ENCODE peak calls at places on chromosomes 7 and 10, in five cellular contexts. One of them, this sample, is unnamed.

GRCh38 chr7:17123020-17123419 is 175.4 kb upstream of the AHR start:
- DNase-seq in NB4: peak
- DNase-seq in astrocyte of the cerebellum: peak
- DNase-seq in colonic mucosa: no peak
- DNase-seq in K562: no peak
- DNase-seq in this sample: no peak

GRCh38 chr7:87013841-87014191 is 45.6 kb downstream of the ELAPOR2 start:
- DNase-seq in NB4: no peak
- DNase-seq in colonic mucosa: no peak
- DNase-seq in K562: no peak
- DNase-seq in astrocyte of the cerebellum: no peak
- DNase-seq in this sample: no peak

GRCh38 chr7:102841290-102841689 is 71.5 kb upstream of the LRRC17 start:
- DNase-seq in NB4: no peak
- DNase-seq in astrocyte of the cerebellum: peak
- DNase-seq in colonic mucosa: no peak
- DNase-seq in K562: no peak
- DNase-seq in this sample: no peak

GRCh38 chr7:98784216-98784785 is 85.5 kb downstream of the TMEM130 start:
- DNase-seq in NB4: peak
- DNase-seq in K562: no peak
- DNase-seq in astrocyte of the cerebellum: no peak
- DNase-seq in colonic mucosa: no peak
- DNase-seq in this sample: no peak

GRCh38 chr10:329361-330099 is 194.3 kb downstream of the ZMYND11 start:
- DNase-seq in astrocyte of the cerebellum: peak
- DNase-seq in NB4: peak
- DNase-seq in colonic mucosa: peak
- DNase-seq in K562: no peak
- DNase-seq in this sample: no peak

GRCh38 chr7:157612664-157613561 is 276.1 kb downstream of the DNAJB6 start:
- DNase-seq in K562: no peak
- DNase-seq in astrocyte of the cerebellum: no peak
- DNase-seq in NB4: peak
- DNase-seq in colonic mucosa: peak
- DNase-seq in this sample: no peak

GRCh38 chr10:116044722-116045374 is 228.2 kb downstream of the GFRA1 start:
- DNase-seq in astrocyte of the cerebellum: peak
- DNase-seq in colonic mucosa: no peak
- DNase-seq in NB4: no peak
- DNase-seq in K562: no peak
- DNase-seq in this sample: no peak

GRCh38 chr7:74430961-74431466 is 22.7 kb upstream of the GTF2IRD1 start:
- DNase-seq in colonic mucosa: no peak
- DNase-seq in astrocyte of the cerebellum: no peak
- DNase-seq in NB4: no peak
- DNase-seq in K562: no peak
- DNase-seq in this sample: no peak

GRCh38 chr7:74217455-74218342 is 7.9 kb downstream of the LAT2 start:
- DNase-seq in colonic mucosa: no peak
- DNase-seq in astrocyte of the cerebellum: no peak
- DNase-seq in NB4: peak
- DNase-seq in K562: no peak
- DNase-seq in this sample: no peak

GRCh38 chr7:66542528-66543373 is 85.9 kb upstream of the KCTD7 start:
- DNase-seq in NB4: no peak
- DNase-seq in colonic mucosa: no peak
- DNase-seq in K562: no peak
- DNase-seq in astrocyte of the cerebellum: no peak
- DNase-seq in this sample: no peak

GRCh38 chr7:98372993-98373392 is 27.9 kb downstream of the BAIAP2L1 start:
- DNase-seq in K562: no peak
- DNase-seq in colonic mucosa: no peak
- DNase-seq in astrocyte of the cerebellum: peak
- DNase-seq in NB4: no peak
- DNase-seq in this sample: no peak

GRCh38 chr7:99029481-99030144 is 114.3 kb downstream of the SMURF1 start:
- DNase-seq in K562: no peak
- DNase-seq in NB4: no peak
- DNase-seq in colonic mucosa: no peak
- DNase-seq in astrocyte of the cerebellum: no peak
- DNase-seq in this sample: no peak

GRCh38 chr7:149823631-149824199 is 14.5 kb upstream of the ZNF862 start:
- DNase-seq in colonic mucosa: no peak
- DNase-seq in K562: no peak
- DNase-seq in NB4: no peak
- DNase-seq in astrocyte of the cerebellum: no peak
- DNase-seq in this sample: no peak

GRCh38 chr10:61822096-61822495 is 79.4 kb upstream of the ARID5B start:
- DNase-seq in colonic mucosa: no peak
- DNase-seq in NB4: no peak
- DNase-seq in astrocyte of the cerebellum: no peak
- DNase-seq in K562: no peak
- DNase-seq in this sample: no peak

GRCh38 chr10:61821153-61821552 is 80.3 kb upstream of the ARID5B start:
- DNase-seq in NB4: no peak
- DNase-seq in colonic mucosa: no peak
- DNase-seq in K562: no peak
- DNase-seq in astrocyte of the cerebellum: no peak
- DNase-seq in this sample: no peak

GRCh38 chr10:61822781-61823230 is 78.7 kb upstream of the ARID5B start:
- DNase-seq in astrocyte of the cerebellum: no peak
- DNase-seq in NB4: no peak
- DNase-seq in K562: peak
- DNase-seq in colonic mucosa: no peak
- DNase-seq in this sample: no peak

GRCh38 chr10:61815505-61815904 is 86.0 kb upstream of the ARID5B start:
- DNase-seq in K562: no peak
- DNase-seq in NB4: peak
- DNase-seq in astrocyte of the cerebellum: no peak
- DNase-seq in colonic mucosa: no peak
- DNase-seq in this sample: no peak

DNA sequence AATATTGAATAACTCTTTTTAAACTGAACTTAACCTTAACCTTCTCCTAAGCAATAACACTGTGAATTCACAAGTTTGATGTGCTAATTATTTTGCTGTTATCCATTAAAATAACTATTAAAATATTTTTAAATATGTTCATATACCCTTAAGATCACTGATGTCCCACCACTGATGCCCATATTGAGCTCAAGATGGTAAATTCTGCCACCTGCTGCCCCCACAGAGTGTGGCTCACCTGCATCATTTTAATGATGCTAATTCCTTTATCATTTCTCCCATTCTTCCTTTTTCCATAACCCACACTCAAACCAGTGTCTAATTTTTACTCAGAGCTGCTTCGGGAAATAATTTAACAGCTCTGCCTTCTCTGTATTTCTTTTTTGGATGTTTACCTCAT is 82.3 kb upstream of the ARID5B start:
- DNase-seq in astrocyte of the cerebellum: no peak
- DNase-seq in K562: no peak
- DNase-seq in colonic mucosa: no peak
- DNase-seq in NB4: no peak
- DNase-seq in this sample: no peak
- TF ChIP-seq CTCF in astrocyte of the cerebellum: no peak
- TF ChIP-seq CTCF in K562: no peak
- TF ChIP-seq CTCF in colonic mucosa: no peak
- TF ChIP-seq CTCF in NB4: no peak
- TF ChIP-seq CTCF in this sample: no peak

GRCh38 chr10:108112218-108112617 is 947.7 kb upstream of the SORCS1 start:
- DNase-seq in K562: no peak
- DNase-seq in NB4: peak
- DNase-seq in astrocyte of the cerebellum: no peak
- DNase-seq in colonic mucosa: no peak
- DNase-seq in this sample: no peak
- TF ChIP-seq CTCF in K562: no peak
- TF ChIP-seq CTCF in NB4: peak
- TF ChIP-seq CTCF in astrocyte of the cerebellum: no peak
- TF ChIP-seq CTCF in colonic mucosa: peak
- TF ChIP-seq CTCF in this sample: peak

DNA sequence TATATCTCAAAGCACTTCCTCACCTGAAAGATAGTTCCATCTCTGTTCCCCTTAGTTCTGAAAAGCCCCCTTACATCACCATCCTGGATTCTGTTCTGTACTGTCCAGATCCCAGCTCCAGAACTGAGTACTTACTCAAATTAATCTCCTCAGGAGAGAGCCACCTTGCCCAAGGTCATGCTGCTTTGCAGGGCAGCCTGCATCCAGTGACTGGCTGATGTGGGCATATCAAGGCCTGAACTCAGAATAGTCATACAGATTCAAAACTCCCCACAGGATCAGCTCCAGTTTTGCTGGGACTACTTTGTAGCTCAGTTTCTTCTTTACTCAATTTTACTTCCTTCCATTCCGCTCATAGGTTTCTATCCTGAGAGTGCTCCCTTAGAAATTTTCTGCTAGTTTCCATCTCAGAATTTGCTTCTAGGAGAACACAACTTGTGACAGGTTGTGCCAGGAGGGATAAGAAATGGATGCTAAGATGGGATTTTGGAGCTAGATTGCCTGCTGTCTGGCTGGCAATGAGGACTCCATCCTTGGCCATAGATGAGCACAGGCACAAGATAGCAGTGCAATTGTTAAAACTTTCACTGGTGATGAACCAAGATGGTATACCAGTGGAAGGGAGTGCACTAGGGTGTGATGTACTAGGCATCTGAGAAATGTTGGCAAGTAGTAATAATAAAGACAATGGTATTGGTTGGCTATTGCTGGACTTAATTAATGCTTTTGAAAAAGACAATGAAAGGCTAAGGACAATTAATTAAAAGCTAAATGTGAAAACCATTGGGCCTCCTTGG is 17.3 kb downstream of the SRGN start:
- DNase-seq in astrocyte of the cerebellum: no peak
- DNase-seq in NB4: no peak
- DNase-seq in colonic mucosa: no peak
- DNase-seq in K562: no peak
- DNase-seq in this sample: no peak
- TF ChIP-seq CTCF in astrocyte of the cerebellum: no peak
- TF ChIP-seq CTCF in NB4: no peak
- TF ChIP-seq CTCF in colonic mucosa: no peak
- TF ChIP-seq CTCF in K562: no peak
- TF ChIP-seq CTCF in this sample: no peak

GRCh38 chr10:5684971-5685763 is 529 bp downstream of the TASOR2 start:
- DNase-seq in astrocyte of the cerebellum: peak
- DNase-seq in NB4: peak
- DNase-seq in colonic mucosa: peak
- DNase-seq in K562: peak
- DNase-seq in this sample: peak
- TF ChIP-seq CTCF in astrocyte of the cerebellum: peak
- TF ChIP-seq CTCF in NB4: peak
- TF ChIP-seq CTCF in colonic mucosa: peak
- TF ChIP-seq CTCF in K562: peak
- TF ChIP-seq CTCF in this sample: peak

DNA sequence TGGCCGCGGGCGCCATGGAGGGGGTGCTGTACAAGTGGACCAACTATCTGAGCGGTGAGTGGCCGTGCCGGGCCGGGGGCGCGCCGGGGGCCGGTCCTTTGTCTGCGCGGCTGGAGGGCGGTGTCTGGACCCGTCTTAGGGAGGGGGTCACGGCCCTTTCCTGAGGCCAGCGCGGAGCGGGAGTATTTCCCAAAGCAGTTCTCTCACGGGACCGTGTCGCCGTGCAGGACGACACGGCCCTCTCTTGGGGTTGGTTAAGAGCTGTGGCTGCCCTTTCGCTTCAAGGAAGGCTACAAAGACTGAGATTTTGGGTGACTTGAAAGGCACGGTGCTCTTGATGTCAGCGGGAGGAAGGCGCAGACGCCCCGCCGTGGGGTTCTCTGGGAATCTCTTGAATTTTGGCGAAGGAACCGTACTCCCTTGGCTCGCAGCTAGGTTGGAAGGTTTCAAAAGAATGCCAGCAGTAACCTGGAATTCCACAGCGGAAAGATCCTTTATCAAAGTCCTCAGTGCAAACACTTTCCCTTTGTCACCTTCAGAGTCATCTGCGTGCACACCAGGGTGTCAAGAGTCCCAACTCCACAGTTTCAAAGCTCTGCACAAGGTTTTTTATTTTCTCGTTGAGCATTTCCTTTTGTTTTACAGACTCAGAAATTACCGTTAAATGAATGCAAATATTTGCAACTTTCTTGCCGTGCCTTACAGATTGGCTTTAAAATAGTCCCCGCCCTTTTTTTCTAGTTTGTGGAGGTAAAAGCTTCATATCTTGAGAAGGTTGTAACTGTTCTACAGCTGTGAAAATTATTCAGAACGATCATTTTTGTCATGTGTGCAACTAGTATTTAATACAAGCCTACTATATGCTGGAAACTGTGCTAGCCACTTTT is 780 bp downstream of the PLEKHA8 start:
- DNase-seq in NB4: peak
- DNase-seq in astrocyte of the cerebellum: no peak
- DNase-seq in K562: peak
- DNase-seq in colonic mucosa: peak
- DNase-seq in this sample: peak
- TF ChIP-seq CTCF in NB4: no peak
- TF ChIP-seq CTCF in astrocyte of the cerebellum: no peak
- TF ChIP-seq CTCF in K562: no peak
- TF ChIP-seq CTCF in colonic mucosa: no peak
- TF ChIP-seq CTCF in this sample: no peak

GRCh38 chr7:36155811-36156361 is 2.8 kb downstream of the EEPD1 start:
- DNase-seq in K562: no peak
- DNase-seq in colonic mucosa: peak
- DNase-seq in astrocyte of the cerebellum: peak
- DNase-seq in NB4: peak
- DNase-seq in this sample: no peak

GRCh38 chr7:36153571-36154097 is 580 bp downstream of the EEPD1 start:
- DNase-seq in astrocyte of the cerebellum: no peak
- DNase-seq in K562: peak
- DNase-seq in colonic mucosa: peak
- DNase-seq in NB4: no peak
- DNase-seq in this sample: peak

GRCh38 chr7:36151921-36152755 is 916 bp upstream of the EEPD1 start:
- DNase-seq in colonic mucosa: no peak
- DNase-seq in astrocyte of the cerebellum: no peak
- DNase-seq in K562: no peak
- DNase-seq in NB4: no peak
- DNase-seq in this sample: no peak

GRCh38 chr7:36152756-36153570 is at the start of gene EEPD1:
- DNase-seq in astrocyte of the cerebellum: peak
- DNase-seq in colonic mucosa: peak
- DNase-seq in K562: peak
- DNase-seq in NB4: peak
- DNase-seq in this sample: peak

GRCh38 chr7:36154255-36155212 is 1.5 kb downstream of the EEPD1 start:
- DNase-seq in colonic mucosa: no peak
- DNase-seq in K562: no peak
- DNase-seq in astrocyte of the cerebellum: no peak
- DNase-seq in NB4: no peak
- DNase-seq in this sample: no peak
- TF ChIP-seq CTCF in colonic mucosa: no peak
- TF ChIP-seq CTCF in K562: no peak
- TF ChIP-seq CTCF in astrocyte of the cerebellum: no peak
- TF ChIP-seq CTCF in NB4: no peak
- TF ChIP-seq CTCF in this sample: no peak

DNA sequence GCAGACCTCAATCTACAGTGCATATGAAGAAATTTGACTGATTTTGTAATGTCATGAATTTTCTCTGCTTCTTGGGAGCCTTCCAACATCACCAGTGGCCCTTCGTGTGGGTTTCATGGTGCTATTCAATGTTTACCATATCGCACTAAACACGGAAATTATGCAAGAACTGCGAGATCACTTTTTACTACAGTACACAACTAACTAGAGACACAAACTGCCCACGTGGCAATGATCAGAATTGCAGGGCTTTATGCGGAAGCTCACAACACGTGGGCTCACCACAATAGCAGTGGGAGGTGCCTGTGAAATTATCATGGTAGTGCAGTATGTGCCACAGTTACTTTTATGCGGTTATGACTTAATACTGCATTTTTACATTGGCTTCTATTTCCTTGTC is 449.7 kb upstream of the KLF6 start:
- DNase-seq in K562: peak
- DNase-seq in colonic mucosa: no peak
- DNase-seq in astrocyte of the cerebellum: no peak
- DNase-seq in NB4: peak
- DNase-seq in this sample: no peak
- TF ChIP-seq CTCF in K562: no peak
- TF ChIP-seq CTCF in colonic mucosa: no peak
- TF ChIP-seq CTCF in astrocyte of the cerebellum: no peak
- TF ChIP-seq CTCF in NB4: peak
- TF ChIP-seq CTCF in this sample: no peak

This sample was measured in progenitor cell of endocrine pancreas.